ENCODE peak calls at places on chromosome 14, in five cellular contexts. N, W, T, M and V are unnamed samples.

GRCh38 chr14:50410921-50411320 is 14.2 kb upstream of the CDKL1 start:
- DNase-seq in N (peak; percentile 85), W (no peak), T (no peak), M (no peak), V (no peak)

GRCh38 chr14:24473211-24473610 is 30.6 kb upstream of the SDR39U1 start:
- DNase-seq in N (no peak), W (no peak), T (no peak), M (no peak), V (no peak)

GRCh38 chr14:105709281-105710118 is 183.1 kb downstream of the TMEM121 start:
- DNase-seq in N (no peak), W (no peak), T (no peak), M (no peak), V (no peak)

GRCh38 chr14:61764342-61765122 is 2.3 kb downstream of the SNAPC1 start:
- DNase-seq in N (no peak), W (no peak), T (no peak), M (no peak), V (no peak)

GRCh38 chr14:69657961-69658360 is 46.6 kb downstream of the SUSD6 start:
- DNase-seq in N (peak; percentile 42), W (no peak), T (no peak), M (peak; percentile 20), V (no peak)

GRCh38 chr14:67514650-67515385 is 18.3 kb upstream of the PLEKHH1 start:
- DNase-seq in N (peak; percentile 33), W (no peak), T (peak; percentile 83), M (peak; percentile 59), V (no peak)

GRCh38 chr14:59213368-59214315 is 25.2 kb downstream of the DAAM1 start:
- DNase-seq in N (peak; percentile 72), W (no peak), T (no peak), M (no peak), V (no peak)

GRCh38 chr14:65070710-65071033 is 31.6 kb downstream of the MAX start:
- DNase-seq in N (peak; percentile 7), W (no peak), T (peak; percentile 64), M (no peak), V (no peak)

GRCh38 chr14:75880512-75880911 is 101.3 kb downstream of the TGFB3 start:
- DNase-seq in N (no peak), W (no peak), T (no peak), M (no peak), V (no peak)

GRCh38 chr14:61765225-61765943 is 3.2 kb downstream of the SNAPC1 start:
- DNase-seq in N (no peak), W (no peak), T (no peak), M (no peak), V (no peak)

GRCh38 chr14:31777312-31777711 is 216.1 kb downstream of the NUBPL start:
- DNase-seq in N (no peak), W (no peak), T (no peak), M (no peak), V (no peak)

GRCh38 chr14:104148433-104149277 is 10.3 kb downstream of the KIF26A start:
- DNase-seq in N (no peak), W (no peak), T (no peak), M (no peak), V (no peak)

GRCh38 chr14:76456200-76456599 is 80.3 kb downstream of the ESRRB start:
- DNase-seq in N (peak; percentile 8), W (peak; percentile 7), T (peak; percentile 62), M (peak; percentile 53), V (peak; percentile 41)

GRCh38 chr14:68884031-68885030 is 91.5 kb upstream of the ZFP36L1 start:
- DNase-seq in N (peak; percentile 96), W (no peak), T (no peak), M (no peak), V (peak; percentile 87)

GRCh38 chr14:58082491-58083098 is 69.4 kb downstream of the ARMH4 start:
- DNase-seq in N (peak; percentile 89), W (no peak), T (no peak), M (peak; percentile 4), V (peak; percentile 74)

GRCh38 chr14:68140111-68140741 is 320.6 kb downstream of the RAD51B start:
- DNase-seq in N (peak; percentile 99), W (no peak), T (no peak), M (no peak), V (peak; percentile 70)

GRCh38 chr14:29421156-29421728 is 506.4 kb downstream of the PRKD1 start:
- DNase-seq in N (no peak), W (no peak), T (no peak), M (no peak), V (no peak)

GRCh38 chr14:29463727-29464370 is 463.8 kb downstream of the PRKD1 start:
- DNase-seq in N (no peak), W (no peak), T (no peak), M (no peak), V (no peak)

GRCh38 chr14:71403673-71404072 is 496.4 kb downstream of the PCNX1 start:
- DNase-seq in N (peak; percentile 44), W (peak; percentile 42), T (peak; percentile 47), M (no peak), V (no peak)

GRCh38 chr14:82626156-82627055 is 1092.8 kb upstream of the SEL1L start:
- DNase-seq in N (no peak), W (no peak), T (no peak), M (no peak), V (no peak)

GRCh38 chr14:71521736-71522135 is 410.5 kb upstream of the RGS6 start:
- DNase-seq in N (no peak), W (no peak), T (no peak), M (no peak), V (no peak)

GRCh38 chr14:36659822-36660735 is 1.6 kb upstream of the PAX9 start:
- DNase-seq in N (no peak), W (no peak), T (no peak), M (no peak), V (no peak)

GRCh38 chr14:48853159-48853558 is 733.0 kb downstream of the RPS29 start:
- DNase-seq in N (no peak), W (no peak), T (no peak), M (no peak), V (no peak)

DNA sequence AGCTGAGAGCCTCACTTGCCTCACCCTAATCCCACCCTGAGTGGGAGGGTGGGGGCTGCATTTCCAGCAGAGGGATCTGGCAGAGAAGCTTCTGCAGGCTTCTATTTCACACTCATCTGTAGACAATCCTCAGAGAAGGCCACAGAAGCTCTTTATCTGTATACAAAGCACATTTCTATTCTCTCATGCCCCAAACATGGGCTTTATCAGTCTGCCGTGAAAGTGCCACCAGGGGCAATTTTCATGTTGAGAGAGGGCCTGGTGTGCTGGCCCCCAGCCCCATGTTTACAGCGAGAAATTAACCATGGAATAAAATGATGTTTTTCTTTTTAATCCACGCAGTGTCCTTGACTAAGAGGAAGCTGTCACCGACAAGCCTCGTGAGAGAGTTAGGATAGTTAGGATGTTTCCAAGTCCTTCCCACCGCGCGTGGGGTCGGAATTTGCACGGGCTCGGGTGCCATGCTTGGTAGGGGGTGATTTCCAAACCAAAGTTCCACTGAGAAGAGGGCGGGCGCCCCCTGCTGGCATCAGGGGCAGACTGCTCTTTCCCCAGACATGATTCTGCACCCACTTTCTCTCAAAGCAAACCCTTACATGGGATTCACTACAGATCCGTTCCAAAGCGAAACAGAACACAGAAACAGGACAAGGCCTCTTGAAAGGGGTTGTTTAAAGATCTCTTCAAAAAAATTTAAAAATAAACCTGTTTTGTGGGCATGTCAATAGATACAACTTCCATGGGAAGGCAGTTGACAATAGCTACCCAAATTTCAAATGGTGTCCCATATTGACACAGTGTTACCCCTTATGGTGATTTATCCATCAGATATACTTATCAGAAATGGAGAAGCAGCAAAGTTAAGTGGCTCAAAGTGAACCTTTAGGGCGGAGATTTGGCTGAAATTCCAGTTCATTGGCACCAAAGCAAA is 19.4 kb downstream of the BDKRB1 start:
- DNase-seq in N (peak; percentile 90), W (peak; percentile 7), T (peak; percentile 78), M (peak; percentile 71), V (peak; percentile 76)
- TF ChIP-seq RCOR1 in N (no peak), W (no peak), T (peak; percentile 42), M (no peak), V (no peak)

GRCh38 chr14:95535226-95536021 is 574 bp downstream of the GLRX5 start:
- DNase-seq in N (no peak), W (no peak), T (peak; percentile 63), M (peak; percentile 29), V (no peak)

GRCh38 chr14:95537298-95538089 is 2.6 kb downstream of the GLRX5 start:
- DNase-seq in N (no peak), W (no peak), T (no peak), M (no peak), V (no peak)

GRCh38 chr14:95534299-95535225 is at the start of gene GLRX5:
- DNase-seq in N (peak; percentile 100), W (peak; percentile 100), T (peak; percentile 99), M (peak; percentile 93), V (peak; percentile 100)

GRCh38 chr14:95533822-95534221 is 1.0 kb upstream of the GLRX5 start:
- DNase-seq in N (no peak), W (no peak), T (no peak), M (no peak), V (no peak)

GRCh38 chr14:95536036-95536577 is 1.3 kb downstream of the GLRX5 start:
- DNase-seq in N (no peak), W (no peak), T (no peak), M (no peak), V (no peak)
- TF ChIP-seq USF2 in N (no peak), W (no peak), T (no peak), M (no peak), V (no peak)

GRCh38 chr14:99730876-99731351 is 46.8 kb downstream of the CYP46A1 start:
- DNase-seq in N (no peak), W (no peak), T (no peak), M (no peak), V (no peak)
- TF ChIP-seq RCOR1 in N (no peak), W (no peak), T (no peak), M (no peak), V (no peak)

GRCh38 chr14:91374287-91374880 is 43.2 kb downstream of the CCDC88C start:
- DNase-seq in N (no peak), W (no peak), T (no peak), M (no peak), V (no peak)

GRCh38 chr14:91376547-91377477 is 40.8 kb downstream of the CCDC88C start:
- DNase-seq in N (no peak), W (no peak), T (peak; percentile 50), M (no peak), V (no peak)

GRCh38 chr14:91373591-91374245 is 43.9 kb downstream of the CCDC88C start:
- DNase-seq in N (no peak), W (peak; percentile 80), T (peak; percentile 55), M (no peak), V (no peak)

GRCh38 chr14:91375748-91376452 is 41.7 kb downstream of the CCDC88C start:
- DNase-seq in N (no peak), W (no peak), T (no peak), M (no peak), V (no peak)

DNA sequence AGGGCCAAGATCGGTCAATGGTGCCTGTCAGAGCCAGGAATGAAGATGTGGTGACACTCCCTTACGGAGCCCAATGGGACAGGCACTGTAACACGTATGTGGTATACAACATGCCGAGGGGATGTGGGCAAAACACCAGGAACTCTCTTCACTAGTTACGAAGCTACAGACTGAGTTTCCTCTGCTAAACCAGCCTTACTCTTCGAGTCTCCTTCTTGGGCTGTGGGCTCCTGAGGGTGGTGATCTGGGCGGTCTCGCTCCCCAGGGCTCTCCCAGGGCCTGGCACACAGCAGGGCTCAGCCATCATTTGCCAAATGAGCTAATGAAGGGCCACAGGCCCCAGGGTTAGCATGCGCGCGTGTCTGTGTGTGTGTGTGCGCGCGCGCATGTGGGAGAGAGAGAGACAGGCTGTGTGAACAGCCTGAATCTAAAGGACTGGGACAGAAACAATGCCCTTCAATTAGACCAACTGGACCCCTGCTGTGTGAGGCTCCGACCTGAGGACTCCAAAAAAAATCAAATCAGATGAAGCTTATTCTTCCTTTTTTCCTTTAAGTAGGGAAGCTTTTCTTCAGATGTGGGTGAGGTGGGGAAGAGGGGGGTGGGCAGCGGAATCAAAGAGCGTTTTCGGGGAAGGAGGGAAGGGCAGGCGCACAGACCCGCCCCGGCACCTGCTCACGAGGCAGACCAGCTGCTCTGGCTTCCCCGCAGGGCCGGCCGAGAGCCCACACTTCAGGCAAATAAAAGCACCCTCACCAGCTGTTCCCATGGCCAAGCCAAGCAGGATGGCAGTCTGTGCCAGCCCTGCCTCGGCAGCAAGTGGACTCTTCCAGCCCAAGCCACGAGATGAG is 42.5 kb downstream of the CCDC88C start:
- DNase-seq in N (no peak), W (no peak), T (no peak), M (no peak), V (no peak)
- TF ChIP-seq USF2 in N (no peak), W (no peak), T (no peak), M (no peak), V (no peak)